ENCODE peak calls at places on chromosomes 5 and 9, in four cellular contexts. C is GM23338, Y is HCT116, F is psoas muscle. A is an unnamed sample.

GRCh38 chr9:136847065-136847826 is 2.0 kb upstream of the PHPT1 start:
- DNase-seq in C (peak; percentile 92), Y (peak; percentile 63), F (peak; percentile 68), A (peak; percentile 73)

GRCh38 chr9:95325221-95325620 is 7.7 kb upstream of the FANCC start:
- DNase-seq in C (no peak), Y (no peak), F (no peak), A (no peak)

GRCh38 chr9:92633879-92634278 is 36.1 kb downstream of the IPPK start:
- DNase-seq in C (no peak), Y (no peak), F (no peak), A (no peak)

GRCh38 chr5:60507687-60508086 is 192.3 kb downstream of the DEPDC1B start:
- DNase-seq in C (no peak), Y (no peak), F (no peak), A (no peak)

GRCh38 chr9:89428901-89429890 is 68.7 kb downstream of the SEMA4D start:
- DNase-seq in C (peak; percentile 92), Y (no peak), F (no peak), A (no peak)

GRCh38 chr5:150130493-150130922 is 25.1 kb downstream of the PDGFRB start:
- DNase-seq in C (peak; percentile 73), Y (no peak), F (no peak), A (no peak)

GRCh38 chr9:96199006-96199405 is 103.0 kb downstream of the HSD17B3 start:
- DNase-seq in C (no peak), Y (no peak), F (no peak), A (no peak)

GRCh38 chr9:13992136-13992798 is 321.7 kb downstream of the NFIB start:
- DNase-seq in C (no peak), Y (no peak), F (no peak), A (no peak)

GRCh38 chr9:37412431-37413151 is 9.9 kb upstream of the GRHPR start:
- DNase-seq in C (no peak), Y (no peak), F (peak; percentile 68), A (no peak)

GRCh38 chr5:72556351-72557146 is 49.3 kb upstream of the ZNF366 start:
- DNase-seq in C (peak; percentile 92), Y (no peak), F (peak; percentile 72), A (peak; percentile 57)

GRCh38 chr5:1108008-1108864 is 3.6 kb downstream of the SLC12A7 start:
- DNase-seq in C (no peak), Y (no peak), F (no peak), A (no peak)

GRCh38 chr5:170120576-170120975 is 14.9 kb downstream of the FOXI1 start:
- DNase-seq in C (no peak), Y (no peak), F (no peak), A (no peak)

GRCh38 chr5:44332360-44332971 is 56.8 kb downstream of the FGF10 start:
- DNase-seq in C (peak; percentile 94), Y (peak; percentile 39), F (no peak), A (no peak)

GRCh38 chr9:124462739-124463138 is 12.5 kb downstream of the ADGRD2 start:
- DNase-seq in C (no peak), Y (no peak), F (no peak), A (no peak)

GRCh38 chr5:136453986-136454758 is 88.8 kb upstream of the TRPC7 start:
- DNase-seq in C (no peak), Y (no peak), F (no peak), A (no peak)

GRCh38 chr5:179732918-179733763 is 519 bp downstream of the MAML1 start:
- DNase-seq in C (peak; percentile 58), Y (no peak), F (peak; percentile 52), A (peak; percentile 42)

GRCh38 chr9:111572945-111573604 is 26.4 kb downstream of the PTGR1 start:
- DNase-seq in C (no peak), Y (no peak), F (no peak), A (no peak)

DNA sequence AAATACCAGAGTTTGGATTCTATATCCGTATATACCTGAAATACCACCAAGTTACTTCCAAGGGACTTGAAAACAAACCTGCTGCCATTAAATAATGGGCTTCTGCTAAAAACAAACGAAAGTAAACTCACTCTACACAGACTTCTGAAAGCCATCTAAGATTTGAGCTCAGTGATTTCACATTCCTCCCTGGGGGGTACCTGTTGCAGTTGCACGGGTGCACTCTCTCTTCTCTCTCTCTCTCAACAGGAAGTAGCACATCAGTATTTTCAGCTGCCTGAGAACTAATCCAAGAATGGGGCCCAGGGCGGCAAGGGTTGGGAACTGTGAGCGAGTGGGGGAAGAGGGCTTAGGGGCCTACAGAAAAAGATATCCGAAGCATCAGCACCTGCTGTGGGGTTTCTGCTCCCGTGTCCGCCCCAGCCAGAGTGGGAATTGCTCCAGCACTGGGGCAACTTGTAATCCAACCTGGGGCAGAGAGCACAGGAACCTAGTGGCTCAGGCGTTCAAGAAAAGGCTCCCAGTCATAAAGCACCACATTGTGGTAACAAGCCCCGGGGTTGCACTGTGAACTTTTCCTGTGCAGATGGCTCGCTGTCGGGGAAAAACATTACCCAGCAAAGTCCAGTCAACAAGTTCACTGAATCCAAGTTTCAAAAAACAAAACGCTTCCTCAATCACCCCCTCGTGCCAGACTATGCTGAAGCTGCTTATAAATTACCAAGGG is 99.8 kb downstream of the EFNA5 start:
- DNase-seq in C (peak; percentile 55), Y (no peak), F (peak; percentile 43), A (no peak)
- H3K4me3 ChIP-seq in C (no peak overlapping the region), Y (no peak overlapping the region), F (peak overlapping the region; percentile 63), A (no peak overlapping the region)

GRCh38 chr5:89441965-89442364 is 559.0 kb upstream of the MEF2C start:
- DNase-seq in C (no peak), Y (no peak), F (no peak), A (no peak)
- H3K27ac ChIP-seq in C (no peak overlapping the region), Y (no peak overlapping the region), F (no peak overlapping the region), A (no peak overlapping the region)

GRCh38 chr9:117021881-117022280 is 334.8 kb downstream of the TRIM32 start:
- DNase-seq in C (no peak), Y (no peak), F (no peak), A (no peak)
- TF ChIP-seq CTCF in C (peak; percentile 57), Y (no peak), F (no peak), A (no peak)

DNA sequence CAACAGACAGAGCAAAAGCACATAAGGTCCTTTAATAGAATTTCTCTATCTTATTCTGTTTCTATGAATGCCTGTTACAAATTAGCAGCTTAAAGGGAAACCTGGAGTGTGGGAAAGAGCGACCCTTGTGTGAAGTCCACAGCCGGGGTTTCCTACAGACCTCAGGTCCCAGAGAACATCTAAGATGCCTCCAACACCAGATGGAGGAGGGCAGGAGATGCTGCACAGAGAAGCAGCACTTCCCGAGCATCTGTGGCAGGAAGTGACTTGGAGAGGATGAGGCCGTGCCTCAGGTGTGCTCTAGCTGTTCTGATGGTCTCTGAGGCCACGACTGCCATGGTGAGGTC is 26.8 kb downstream of the IRF1 start:
- DNase-seq in C (no peak), Y (no peak), F (no peak), A (no peak)
- H3K4me3 ChIP-seq in C (no peak overlapping the region), Y (no peak overlapping the region), F (no peak overlapping the region), A (no peak overlapping the region)

GRCh38 chr5:177503351-177504085 is 6.1 kb downstream of the DOK3 start:
- DNase-seq in C (no peak), Y (no peak), F (no peak), A (no peak)

GRCh38 chr5:177501874-177502678 is 4.7 kb upstream of the PDLIM7 start:
- DNase-seq in C (no peak), Y (no peak), F (no peak), A (no peak)

GRCh38 chr5:177505075-177505474 is 4.6 kb downstream of the DOK3 start:
- DNase-seq in C (no peak), Y (no peak), F (no peak), A (no peak)

GRCh38 chr5:177502886-177503285 is 5.5 kb upstream of the PDLIM7 start:
- DNase-seq in C (no peak), Y (no peak), F (no peak), A (no peak)

DNA sequence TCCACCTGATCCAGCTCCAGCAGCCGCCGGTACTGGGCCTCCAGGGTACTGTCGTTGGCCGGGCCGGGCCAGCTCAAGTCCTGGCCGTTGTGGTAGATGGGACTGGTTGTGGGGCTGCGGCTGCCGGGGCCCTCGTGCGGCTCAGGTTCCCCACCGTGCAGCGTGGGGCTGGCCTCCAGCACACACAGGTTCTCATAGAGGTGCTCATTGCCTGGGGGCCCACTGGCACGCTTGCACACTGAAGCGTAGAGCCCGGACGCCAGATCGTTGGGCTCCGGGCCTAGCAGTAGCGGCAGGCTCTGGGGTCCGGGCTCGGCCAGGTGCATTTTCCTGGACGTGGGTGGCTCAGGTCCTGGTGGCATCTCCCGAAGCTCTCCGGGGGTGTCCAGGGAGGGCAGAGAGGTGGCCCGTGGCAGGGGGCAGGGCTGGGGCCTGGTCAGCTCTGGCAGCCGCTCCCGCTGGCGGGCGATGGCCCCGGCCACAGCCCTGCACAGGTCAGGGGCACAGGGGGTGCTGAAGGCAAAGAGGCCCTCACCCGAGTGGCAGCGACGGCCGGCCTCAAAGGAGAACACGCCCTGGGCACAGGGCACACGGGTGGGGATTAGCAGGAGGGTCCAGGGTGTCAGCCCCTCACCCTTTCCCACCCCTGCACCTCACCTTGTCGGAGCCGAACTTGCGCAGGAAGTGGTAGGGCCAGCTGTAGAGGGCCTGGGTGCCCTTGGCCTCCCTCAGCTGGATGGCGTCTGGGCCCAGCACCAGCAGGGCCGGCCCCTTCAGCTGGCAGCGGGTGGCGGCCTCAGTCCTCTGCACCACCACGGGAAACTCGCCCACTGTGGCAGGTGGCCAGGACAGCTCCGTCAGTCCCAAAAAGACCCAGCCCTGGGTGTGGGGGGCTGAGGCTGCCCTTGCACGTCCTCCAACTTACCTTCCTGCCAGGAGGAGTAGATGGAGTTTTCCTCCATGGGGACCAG is 5.3 kb downstream of the DOK3 start:
- DNase-seq in C (no peak), Y (no peak), F (no peak), A (no peak)
- H3K27ac ChIP-seq in C (no peak overlapping the region), Y (no peak overlapping the region), F (no peak overlapping the region), A (no peak overlapping the region)

GRCh38 chr9:78428640-78429039 is 131.7 kb downstream of the PSAT1 start:
- DNase-seq in C (no peak), Y (no peak), F (no peak), A (no peak)

GRCh38 chr9:78430387-78430786 is 133.5 kb downstream of the PSAT1 start:
- DNase-seq in C (no peak), Y (no peak), F (no peak), A (no peak)
- TF ChIP-seq CTCF in C (no peak), Y (no peak), F (no peak), A (no peak)

DNA sequence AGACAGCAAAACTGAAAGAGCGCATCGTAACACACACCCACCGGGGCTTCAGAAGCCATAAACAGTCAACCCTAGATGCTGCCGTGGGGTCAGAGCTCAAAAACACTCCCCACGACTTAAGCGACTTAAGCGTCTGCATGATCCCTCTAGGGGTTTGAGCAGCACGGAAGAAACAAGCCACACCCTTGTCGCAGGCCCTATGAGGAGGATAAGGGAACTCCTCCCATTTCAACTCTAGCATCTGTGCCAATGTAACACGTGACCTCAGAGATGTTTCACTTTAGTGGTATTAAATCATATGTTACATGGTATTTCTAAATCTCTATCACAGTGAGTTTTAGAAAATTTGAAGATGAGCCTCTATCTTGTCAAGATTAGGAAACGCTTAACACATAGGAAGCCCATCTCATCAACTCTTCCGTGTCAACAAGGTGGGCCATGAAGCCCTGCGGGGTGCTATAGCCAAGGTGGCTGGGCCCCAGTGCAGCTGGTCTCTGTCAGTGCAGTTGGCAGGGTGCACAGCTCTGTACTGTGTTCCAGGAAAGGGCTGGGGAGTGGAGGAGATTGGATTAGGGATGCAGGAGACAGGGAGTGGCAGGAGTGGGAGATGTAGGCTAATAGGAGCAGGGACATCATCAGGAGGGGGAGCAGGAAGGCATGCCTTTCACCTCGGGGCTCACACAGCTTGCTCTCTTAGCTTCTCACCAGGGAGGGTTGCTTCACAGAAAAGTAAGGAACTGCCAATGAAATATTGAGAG is 33.1 kb downstream of the ZCCHC9 start:
- DNase-seq in C (no peak), Y (no peak), F (no peak), A (no peak)
- H3K4me3 ChIP-seq in C (no peak overlapping the region), Y (no peak overlapping the region), F (no peak overlapping the region), A (no peak overlapping the region)

A was measured in lung.